ENCODE peak calls at places on chromosomes 3 and 15, in seven cellular contexts. One of them, this sample, is unnamed.

GRCh38 chr3:169996063-169996462 is 29.5 kb downstream of the SEC62 start:
- DNase-seq in OCI-LY7: no peak
- DNase-seq in PC-3: no peak
- DNase-seq in hepatocyte: no peak
- DNase-seq in GM23248: no peak
- DNase-seq in MM.1S: no peak
- DNase-seq in HCT116: no peak
- DNase-seq in this sample: no peak

GRCh38 chr3:44893097-44893496 is 18.7 kb downstream of the TGM4 start:
- DNase-seq in GM23248: peak; percentile 75
- DNase-seq in HCT116: no peak
- DNase-seq in MM.1S: no peak
- DNase-seq in hepatocyte: no peak
- DNase-seq in OCI-LY7: no peak
- DNase-seq in PC-3: peak; percentile 66
- DNase-seq in this sample: no peak

GRCh38 chr15:69627548-69628158 is 175.0 kb downstream of the RPLP1 start:
- DNase-seq in MM.1S: no peak
- DNase-seq in hepatocyte: no peak
- DNase-seq in PC-3: no peak
- DNase-seq in HCT116: no peak
- DNase-seq in OCI-LY7: no peak
- DNase-seq in GM23248: no peak
- DNase-seq in this sample: no peak

GRCh38 chr15:75945953-75946352 is 42.3 kb downstream of the FBXO22 start:
- DNase-seq in PC-3: no peak
- DNase-seq in OCI-LY7: no peak
- DNase-seq in GM23248: peak; percentile 78
- DNase-seq in MM.1S: no peak
- DNase-seq in hepatocyte: no peak
- DNase-seq in HCT116: no peak
- DNase-seq in this sample: no peak

GRCh38 chr3:71503525-71504249 is 79.8 kb downstream of the FOXP1 start:
- DNase-seq in hepatocyte: no peak
- DNase-seq in HCT116: no peak
- DNase-seq in MM.1S: no peak
- DNase-seq in OCI-LY7: no peak
- DNase-seq in GM23248: peak; percentile 95
- DNase-seq in PC-3: peak; percentile 77
- DNase-seq in this sample: no peak

GRCh38 chr3:4977001-4977888 is 2.0 kb upstream of the BHLHE40 start:
- DNase-seq in hepatocyte: peak; percentile 90
- DNase-seq in PC-3: peak; percentile 63
- DNase-seq in GM23248: peak; percentile 94
- DNase-seq in OCI-LY7: no peak
- DNase-seq in HCT116: no peak
- DNase-seq in MM.1S: peak; percentile 39
- DNase-seq in this sample: peak; percentile 64

GRCh38 chr3:111582114-111582461 is 13.1 kb downstream of the ZBED2 start:
- DNase-seq in PC-3: peak; percentile 98
- DNase-seq in OCI-LY7: no peak
- DNase-seq in hepatocyte: peak; percentile 62
- DNase-seq in HCT116: peak; percentile 63
- DNase-seq in GM23248: peak; percentile 87
- DNase-seq in MM.1S: no peak
- DNase-seq in this sample: no peak

GRCh38 chr3:86792316-86792715 is 198.6 kb downstream of the VGLL3 start:
- DNase-seq in HCT116: no peak
- DNase-seq in GM23248: no peak
- DNase-seq in OCI-LY7: no peak
- DNase-seq in MM.1S: no peak
- DNase-seq in hepatocyte: no peak
- DNase-seq in PC-3: peak; percentile 27
- DNase-seq in this sample: no peak

GRCh38 chr15:56835598-56836275 is 82.7 kb upstream of the TCF12 start:
- DNase-seq in HCT116: no peak
- DNase-seq in MM.1S: no peak
- DNase-seq in OCI-LY7: no peak
- DNase-seq in hepatocyte: no peak
- DNase-seq in PC-3: no peak
- DNase-seq in GM23248: peak; percentile 33
- DNase-seq in this sample: no peak

GRCh38 chr3:74423867-74424266 is 190.6 kb downstream of the CNTN3 start:
- DNase-seq in hepatocyte: no peak
- DNase-seq in HCT116: no peak
- DNase-seq in OCI-LY7: no peak
- DNase-seq in MM.1S: no peak
- DNase-seq in GM23248: no peak
- DNase-seq in PC-3: no peak
- DNase-seq in this sample: no peak

GRCh38 chr3:74426571-74426970 is 187.9 kb downstream of the CNTN3 start:
- DNase-seq in PC-3: no peak
- DNase-seq in OCI-LY7: no peak
- DNase-seq in hepatocyte: no peak
- DNase-seq in HCT116: no peak
- DNase-seq in MM.1S: no peak
- DNase-seq in GM23248: peak; percentile 87
- DNase-seq in this sample: no peak

GRCh38 chr3:74415731-74416130 is 198.7 kb downstream of the CNTN3 start:
- DNase-seq in PC-3: no peak
- DNase-seq in OCI-LY7: no peak
- DNase-seq in GM23248: no peak
- DNase-seq in hepatocyte: no peak
- DNase-seq in HCT116: no peak
- DNase-seq in MM.1S: no peak
- DNase-seq in this sample: peak; percentile 6

GRCh38 chr3:74420538-74421128 is 193.8 kb downstream of the CNTN3 start:
- DNase-seq in HCT116: no peak
- DNase-seq in GM23248: peak; percentile 41
- DNase-seq in MM.1S: no peak
- DNase-seq in OCI-LY7: no peak
- DNase-seq in PC-3: no peak
- DNase-seq in hepatocyte: no peak
- DNase-seq in this sample: no peak
- H3K27ac ChIP-seq in HCT116: no peak overlapping the region
- H3K27ac ChIP-seq in GM23248: no peak overlapping the region
- H3K27ac ChIP-seq in MM.1S: no peak overlapping the region
- H3K27ac ChIP-seq in OCI-LY7: no peak overlapping the region
- H3K27ac ChIP-seq in PC-3: no peak overlapping the region
- H3K27ac ChIP-seq in hepatocyte: no peak overlapping the region
- H3K27ac ChIP-seq in this sample: no peak overlapping the region

GRCh38 chr15:68552773-68553172 is 26.0 kb upstream of the CORO2B start:
- DNase-seq in HCT116: no peak
- DNase-seq in hepatocyte: no peak
- DNase-seq in OCI-LY7: no peak
- DNase-seq in MM.1S: no peak
- DNase-seq in PC-3: peak; percentile 49
- DNase-seq in GM23248: peak; percentile 38
- DNase-seq in this sample: no peak

GRCh38 chr15:68553594-68553993 is 25.2 kb upstream of the CORO2B start:
- DNase-seq in PC-3: no peak
- DNase-seq in GM23248: no peak
- DNase-seq in HCT116: no peak
- DNase-seq in hepatocyte: no peak
- DNase-seq in MM.1S: no peak
- DNase-seq in OCI-LY7: no peak
- DNase-seq in this sample: no peak

GRCh38 chr15:68555348-68556037 is 23.3 kb upstream of the CORO2B start:
- DNase-seq in PC-3: no peak
- DNase-seq in HCT116: no peak
- DNase-seq in hepatocyte: no peak
- DNase-seq in GM23248: no peak
- DNase-seq in OCI-LY7: no peak
- DNase-seq in MM.1S: no peak
- DNase-seq in this sample: no peak

GRCh38 chr15:68554716-68555347 is 24.0 kb upstream of the CORO2B start:
- DNase-seq in PC-3: no peak
- DNase-seq in hepatocyte: no peak
- DNase-seq in HCT116: no peak
- DNase-seq in OCI-LY7: no peak
- DNase-seq in MM.1S: no peak
- DNase-seq in GM23248: no peak
- DNase-seq in this sample: no peak

DNA sequence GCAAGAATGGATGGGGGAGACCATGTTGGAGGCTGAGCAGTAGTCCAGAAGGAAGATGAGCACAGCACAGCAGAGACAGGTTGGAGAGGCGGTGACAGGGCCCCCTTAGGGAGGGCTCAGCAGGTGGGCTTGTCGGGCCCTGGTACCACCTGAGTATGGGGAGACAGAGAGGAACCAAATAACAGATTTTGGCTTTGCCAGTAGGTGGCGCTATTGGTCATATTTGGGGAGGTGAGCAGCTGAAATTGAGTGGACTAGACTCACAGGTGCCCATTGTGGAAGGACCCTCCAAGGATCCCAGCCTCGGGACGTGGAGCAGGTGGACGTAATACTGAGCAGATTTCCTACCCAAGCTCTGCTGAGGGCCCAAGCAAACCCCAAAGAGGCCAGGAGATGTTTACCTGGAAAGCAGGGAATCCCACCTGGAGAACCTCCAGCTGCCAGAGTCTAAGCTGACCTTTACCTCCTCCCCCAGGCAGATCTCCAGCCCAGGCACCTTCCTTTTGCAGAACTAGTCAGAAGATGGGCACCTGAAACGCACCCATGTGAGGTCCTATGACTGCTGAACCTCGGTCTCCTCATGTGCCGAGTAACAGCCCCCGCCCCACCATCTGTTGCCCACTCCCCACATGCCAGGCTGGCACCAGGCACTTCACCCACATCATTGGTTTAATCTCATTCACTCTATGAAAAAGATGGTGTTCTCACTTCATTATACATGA is 24.6 kb upstream of the CORO2B start:
- DNase-seq in GM23248: peak; percentile 61
- DNase-seq in hepatocyte: peak; percentile 86
- DNase-seq in OCI-LY7: peak; percentile 81
- DNase-seq in PC-3: peak; percentile 88
- DNase-seq in HCT116: peak; percentile 54
- DNase-seq in MM.1S: peak; percentile 66
- DNase-seq in this sample: peak; percentile 90
- H2AFZ ChIP-seq in GM23248: no peak overlapping the region
- H2AFZ ChIP-seq in hepatocyte: no peak overlapping the region
- H2AFZ ChIP-seq in OCI-LY7: no peak overlapping the region
- H2AFZ ChIP-seq in PC-3: no peak overlapping the region
- H2AFZ ChIP-seq in HCT116: no peak overlapping the region
- H2AFZ ChIP-seq in MM.1S: no peak overlapping the region
- H2AFZ ChIP-seq in this sample: no peak overlapping the region

GRCh38 chr15:91881551-91882297 is 28.2 kb downstream of the SLCO3A1 start:
- DNase-seq in hepatocyte: no peak
- DNase-seq in MM.1S: no peak
- DNase-seq in GM23248: no peak
- DNase-seq in PC-3: no peak
- DNase-seq in HCT116: no peak
- DNase-seq in OCI-LY7: no peak
- DNase-seq in this sample: no peak
- TF ChIP-seq EZH2phosphoT487 in hepatocyte: no peak
- TF ChIP-seq EZH2phosphoT487 in MM.1S: no peak
- TF ChIP-seq EZH2phosphoT487 in GM23248: no peak
- TF ChIP-seq EZH2phosphoT487 in PC-3: no peak
- TF ChIP-seq EZH2phosphoT487 in HCT116: no peak
- TF ChIP-seq EZH2phosphoT487 in OCI-LY7: no peak
- TF ChIP-seq EZH2phosphoT487 in this sample: no peak

GRCh38 chr3:180789774-180790173 is 110.5 kb upstream of the CCDC39 start:
- DNase-seq in OCI-LY7: no peak
- DNase-seq in HCT116: no peak
- DNase-seq in hepatocyte: no peak
- DNase-seq in PC-3: no peak
- DNase-seq in MM.1S: no peak
- DNase-seq in GM23248: peak; percentile 0
- DNase-seq in this sample: no peak
- H3K27ac ChIP-seq in OCI-LY7: no peak overlapping the region
- H3K27ac ChIP-seq in HCT116: no peak overlapping the region
- H3K27ac ChIP-seq in hepatocyte: no peak overlapping the region
- H3K27ac ChIP-seq in PC-3: no peak overlapping the region
- H3K27ac ChIP-seq in MM.1S: no peak overlapping the region
- H3K27ac ChIP-seq in GM23248: no peak overlapping the region
- H3K27ac ChIP-seq in this sample: no peak overlapping the region

GRCh38 chr15:31159837-31160236 is 58.3 kb upstream of the TRPM1 start:
- DNase-seq in HCT116: no peak
- DNase-seq in MM.1S: no peak
- DNase-seq in PC-3: no peak
- DNase-seq in OCI-LY7: no peak
- DNase-seq in GM23248: no peak
- DNase-seq in hepatocyte: no peak
- DNase-seq in this sample: no peak

GRCh38 chr15:31156808-31157207 is 55.3 kb upstream of the TRPM1 start:
- DNase-seq in MM.1S: no peak
- DNase-seq in GM23248: no peak
- DNase-seq in hepatocyte: no peak
- DNase-seq in HCT116: no peak
- DNase-seq in OCI-LY7: no peak
- DNase-seq in PC-3: no peak
- DNase-seq in this sample: no peak

GRCh38 chr15:31158858-31159569 is 57.5 kb upstream of the TRPM1 start:
- DNase-seq in PC-3: no peak
- DNase-seq in hepatocyte: peak; percentile 41
- DNase-seq in GM23248: no peak
- DNase-seq in MM.1S: no peak
- DNase-seq in OCI-LY7: no peak
- DNase-seq in HCT116: no peak
- DNase-seq in this sample: no peak

GRCh38 chr15:31156226-31156625 is 54.7 kb upstream of the TRPM1 start:
- DNase-seq in HCT116: no peak
- DNase-seq in MM.1S: no peak
- DNase-seq in PC-3: no peak
- DNase-seq in OCI-LY7: no peak
- DNase-seq in GM23248: no peak
- DNase-seq in hepatocyte: no peak
- DNase-seq in this sample: no peak

DNA sequence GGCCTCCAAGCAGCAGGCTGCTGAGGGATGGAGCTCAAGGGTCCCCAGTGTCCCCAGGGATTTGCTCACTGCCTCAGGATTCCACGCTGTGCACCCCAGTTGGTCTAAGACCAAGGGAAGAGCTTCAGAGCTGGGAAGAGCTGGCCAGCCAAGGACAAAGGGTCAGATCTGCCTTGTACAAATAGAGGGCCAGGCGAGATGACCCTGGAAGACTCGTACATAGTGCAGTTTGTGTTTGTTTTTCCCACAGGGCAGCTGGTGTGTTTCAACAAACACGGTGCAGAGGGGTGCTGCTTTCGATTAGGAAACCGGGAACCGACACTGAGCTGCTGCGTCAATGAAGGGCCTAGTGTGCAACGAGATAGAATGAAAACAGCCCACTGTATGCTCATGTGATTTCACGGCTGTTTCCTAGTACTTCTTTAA is 56.1 kb upstream of the TRPM1 start:
- DNase-seq in PC-3: no peak
- DNase-seq in HCT116: no peak
- DNase-seq in GM23248: no peak
- DNase-seq in hepatocyte: peak; percentile 56
- DNase-seq in OCI-LY7: no peak
- DNase-seq in MM.1S: peak; percentile 70
- DNase-seq in this sample: no peak
- H2AFZ ChIP-seq in PC-3: no peak overlapping the region
- H2AFZ ChIP-seq in HCT116: no peak overlapping the region
- H2AFZ ChIP-seq in GM23248: no peak overlapping the region
- H2AFZ ChIP-seq in hepatocyte: no peak overlapping the region
- H2AFZ ChIP-seq in OCI-LY7: no peak overlapping the region
- H2AFZ ChIP-seq in MM.1S: peak overlapping the region; percentile 65
- H2AFZ ChIP-seq in this sample: no peak overlapping the region

GRCh38 chr15:99348412-99348811 is 97.1 kb downstream of the LRRC28 start:
- DNase-seq in PC-3: no peak
- DNase-seq in MM.1S: no peak
- DNase-seq in hepatocyte: no peak
- DNase-seq in GM23248: no peak
- DNase-seq in HCT116: no peak
- DNase-seq in OCI-LY7: no peak
- DNase-seq in this sample: no peak
- TF ChIP-seq EZH2phosphoT487 in PC-3: no peak
- TF ChIP-seq EZH2phosphoT487 in MM.1S: no peak
- TF ChIP-seq EZH2phosphoT487 in hepatocyte: no peak
- TF ChIP-seq EZH2phosphoT487 in GM23248: no peak
- TF ChIP-seq EZH2phosphoT487 in HCT116: no peak
- TF ChIP-seq EZH2phosphoT487 in OCI-LY7: no peak
- TF ChIP-seq EZH2phosphoT487 in this sample: no peak

GRCh38 chr15:74653426-74654082 is 37.9 kb downstream of the CLK3 start:
- DNase-seq in GM23248: peak; percentile 79
- DNase-seq in hepatocyte: no peak
- DNase-seq in PC-3: peak; percentile 84
- DNase-seq in HCT116: peak; percentile 27
- DNase-seq in MM.1S: no peak
- DNase-seq in OCI-LY7: peak; percentile 26
- DNase-seq in this sample: no peak
- H3K27ac ChIP-seq in GM23248: peak overlapping the region; percentile 54
- H3K27ac ChIP-seq in hepatocyte: peak overlapping the region; percentile 75
- H3K27ac ChIP-seq in PC-3: peak overlapping the region; percentile 38
- H3K27ac ChIP-seq in HCT116: no peak overlapping the region
- H3K27ac ChIP-seq in MM.1S: no peak overlapping the region
- H3K27ac ChIP-seq in OCI-LY7: no peak overlapping the region
- H3K27ac ChIP-seq in this sample: no peak overlapping the region

This sample was measured in neural progenitor cell.